ENCODE peak calls at places on chromosomes 12 and 14, in four cellular contexts. One of them, this sample, is unnamed.

GRCh38 chr12:54028324-54029201 is at the start of gene HOXC6:
- DNase-seq in activated T-helper 9 cell treated with anti-CD3 and anti-CD28 coated beads, Interleukin-2, amount 50 U/mL, for 16 hours: no peak
- DNase-seq in psoas muscle: peak; percentile 65
- DNase-seq in HS-5: no peak
- DNase-seq in this sample: no peak

GRCh38 chr12:80627773-80628172 is 79.7 kb upstream of the MYF6 start:
- DNase-seq in activated T-helper 9 cell treated with anti-CD3 and anti-CD28 coated beads, Interleukin-2, amount 50 U/mL, for 16 hours: no peak
- DNase-seq in psoas muscle: no peak
- DNase-seq in HS-5: peak; percentile 35
- DNase-seq in this sample: no peak

GRCh38 chr12:130013771-130014484 is 110.1 kb upstream of the TMEM132D start:
- DNase-seq in activated T-helper 9 cell treated with anti-CD3 and anti-CD28 coated beads, Interleukin-2, amount 50 U/mL, for 16 hours: no peak
- DNase-seq in psoas muscle: peak; percentile 31
- DNase-seq in HS-5: no peak
- DNase-seq in this sample: no peak

GRCh38 chr12:104768033-104768432 is 190.1 kb downstream of the SLC41A2 start:
- DNase-seq in activated T-helper 9 cell treated with anti-CD3 and anti-CD28 coated beads, Interleukin-2, amount 50 U/mL, for 16 hours: no peak
- DNase-seq in psoas muscle: no peak
- DNase-seq in HS-5: no peak
- DNase-seq in this sample: no peak

GRCh38 chr12:12560587-12561304 is 1.9 kb downstream of the DUSP16 start:
- DNase-seq in activated T-helper 9 cell treated with anti-CD3 and anti-CD28 coated beads, Interleukin-2, amount 50 U/mL, for 16 hours: peak; percentile 36
- DNase-seq in psoas muscle: no peak
- DNase-seq in HS-5: no peak
- DNase-seq in this sample: peak; percentile 24

GRCh38 chr12:80716711-80717469 is at the start of gene MYF5:
- DNase-seq in activated T-helper 9 cell treated with anti-CD3 and anti-CD28 coated beads, Interleukin-2, amount 50 U/mL, for 16 hours: no peak
- DNase-seq in psoas muscle: no peak
- DNase-seq in HS-5: no peak
- DNase-seq in this sample: no peak

GRCh38 chr12:130993759-130994670 is 40.3 kb downstream of the ADGRD1 start:
- DNase-seq in activated T-helper 9 cell treated with anti-CD3 and anti-CD28 coated beads, Interleukin-2, amount 50 U/mL, for 16 hours: no peak
- DNase-seq in psoas muscle: no peak
- DNase-seq in HS-5: no peak
- DNase-seq in this sample: no peak

GRCh38 chr12:47458273-47458672 is 247.6 kb downstream of the RPAP3 start:
- DNase-seq in activated T-helper 9 cell treated with anti-CD3 and anti-CD28 coated beads, Interleukin-2, amount 50 U/mL, for 16 hours: no peak
- DNase-seq in psoas muscle: no peak
- DNase-seq in HS-5: no peak
- DNase-seq in this sample: no peak

GRCh38 chr14:21965042-21965441 is 291.4 kb upstream of the OR4E1 start:
- DNase-seq in activated T-helper 9 cell treated with anti-CD3 and anti-CD28 coated beads, Interleukin-2, amount 50 U/mL, for 16 hours: peak; percentile 30
- DNase-seq in psoas muscle: no peak
- DNase-seq in HS-5: no peak
- DNase-seq in this sample: no peak

GRCh38 chr12:128727999-128728398 is 95.8 kb downstream of the SLC15A4 start:
- DNase-seq in activated T-helper 9 cell treated with anti-CD3 and anti-CD28 coated beads, Interleukin-2, amount 50 U/mL, for 16 hours: no peak
- DNase-seq in psoas muscle: no peak
- DNase-seq in HS-5: no peak
- DNase-seq in this sample: no peak

GRCh38 chr12:112536367-112536730 is 117.6 kb downstream of the PTPN11 start:
- DNase-seq in activated T-helper 9 cell treated with anti-CD3 and anti-CD28 coated beads, Interleukin-2, amount 50 U/mL, for 16 hours: no peak
- DNase-seq in psoas muscle: no peak
- DNase-seq in HS-5: no peak
- DNase-seq in this sample: no peak

GRCh38 chr14:20610002-20610765 is 19.0 kb upstream of the RNASE12 start:
- DNase-seq in activated T-helper 9 cell treated with anti-CD3 and anti-CD28 coated beads, Interleukin-2, amount 50 U/mL, for 16 hours: peak; percentile 59
- DNase-seq in psoas muscle: peak; percentile 73
- DNase-seq in HS-5: no peak
- DNase-seq in this sample: peak; percentile 50

GRCh38 chr12:55974308-55974724 is 438 bp downstream of the RAB5B start:
- DNase-seq in activated T-helper 9 cell treated with anti-CD3 and anti-CD28 coated beads, Interleukin-2, amount 50 U/mL, for 16 hours: peak; percentile 16
- DNase-seq in psoas muscle: no peak
- DNase-seq in HS-5: no peak
- DNase-seq in this sample: no peak

GRCh38 chr14:24705840-24706239 is 71.8 kb upstream of the GZMB start:
- DNase-seq in activated T-helper 9 cell treated with anti-CD3 and anti-CD28 coated beads, Interleukin-2, amount 50 U/mL, for 16 hours: no peak
- DNase-seq in psoas muscle: no peak
- DNase-seq in HS-5: no peak
- DNase-seq in this sample: no peak

GRCh38 chr14:94028450-94028826 is 2.3 kb downstream of the OTUB2 start:
- DNase-seq in activated T-helper 9 cell treated with anti-CD3 and anti-CD28 coated beads, Interleukin-2, amount 50 U/mL, for 16 hours: peak; percentile 29
- DNase-seq in psoas muscle: no peak
- DNase-seq in HS-5: no peak
- DNase-seq in this sample: peak; percentile 47

GRCh38 chr12:115155665-115156645 is 472.0 kb upstream of the TBX3 start:
- DNase-seq in activated T-helper 9 cell treated with anti-CD3 and anti-CD28 coated beads, Interleukin-2, amount 50 U/mL, for 16 hours: no peak
- DNase-seq in psoas muscle: no peak
- DNase-seq in HS-5: peak; percentile 98
- DNase-seq in this sample: no peak

GRCh38 chr12:124030510-124030909 is 57.5 kb downstream of the ZNF664 start:
- DNase-seq in activated T-helper 9 cell treated with anti-CD3 and anti-CD28 coated beads, Interleukin-2, amount 50 U/mL, for 16 hours: no peak
- DNase-seq in psoas muscle: no peak
- DNase-seq in HS-5: peak; percentile 66
- DNase-seq in this sample: no peak

GRCh38 chr12:104664368-104664767 is 207.6 kb downstream of the CHST11 start:
- DNase-seq in activated T-helper 9 cell treated with anti-CD3 and anti-CD28 coated beads, Interleukin-2, amount 50 U/mL, for 16 hours: no peak
- DNase-seq in psoas muscle: no peak
- DNase-seq in HS-5: no peak
- DNase-seq in this sample: no peak

GRCh38 chr14:59964251-59965007 is 44.5 kb downstream of the LRRC9 start:
- DNase-seq in activated T-helper 9 cell treated with anti-CD3 and anti-CD28 coated beads, Interleukin-2, amount 50 U/mL, for 16 hours: no peak
- DNase-seq in psoas muscle: no peak
- DNase-seq in HS-5: no peak
- DNase-seq in this sample: no peak

GRCh38 chr12:27462151-27462694 is 15.7 kb downstream of the SMCO2 start:
- DNase-seq in activated T-helper 9 cell treated with anti-CD3 and anti-CD28 coated beads, Interleukin-2, amount 50 U/mL, for 16 hours: no peak
- DNase-seq in psoas muscle: no peak
- DNase-seq in HS-5: peak; percentile 65
- DNase-seq in this sample: no peak

GRCh38 chr14:100065161-100065871 is at the start of gene EVL:
- DNase-seq in activated T-helper 9 cell treated with anti-CD3 and anti-CD28 coated beads, Interleukin-2, amount 50 U/mL, for 16 hours: peak; percentile 78
- DNase-seq in psoas muscle: no peak
- DNase-seq in HS-5: no peak
- DNase-seq in this sample: peak; percentile 85

GRCh38 chr14:89936654-89937185 is 17.8 kb downstream of the EFCAB11 start:
- DNase-seq in activated T-helper 9 cell treated with anti-CD3 and anti-CD28 coated beads, Interleukin-2, amount 50 U/mL, for 16 hours: no peak
- DNase-seq in psoas muscle: no peak
- DNase-seq in HS-5: no peak
- DNase-seq in this sample: no peak

GRCh38 chr12:14777271-14777670 is 26.0 kb downstream of the WBP11 start:
- DNase-seq in activated T-helper 9 cell treated with anti-CD3 and anti-CD28 coated beads, Interleukin-2, amount 50 U/mL, for 16 hours: no peak
- DNase-seq in psoas muscle: no peak
- DNase-seq in HS-5: no peak
- DNase-seq in this sample: no peak

GRCh38 chr14:85402546-85403162 is 127.3 kb upstream of the FLRT2 start:
- DNase-seq in activated T-helper 9 cell treated with anti-CD3 and anti-CD28 coated beads, Interleukin-2, amount 50 U/mL, for 16 hours: no peak
- DNase-seq in psoas muscle: no peak
- DNase-seq in HS-5: no peak
- DNase-seq in this sample: no peak

GRCh38 chr12:120903382-120903817 is 758 bp downstream of the SPPL3 start:
- DNase-seq in activated T-helper 9 cell treated with anti-CD3 and anti-CD28 coated beads, Interleukin-2, amount 50 U/mL, for 16 hours: peak; percentile 53
- DNase-seq in psoas muscle: peak; percentile 55
- DNase-seq in HS-5: peak; percentile 15
- DNase-seq in this sample: peak; percentile 54

GRCh38 chr12:117119592-117120198 is 20.5 kb upstream of the TESC start:
- DNase-seq in activated T-helper 9 cell treated with anti-CD3 and anti-CD28 coated beads, Interleukin-2, amount 50 U/mL, for 16 hours: no peak
- DNase-seq in psoas muscle: peak; percentile 37
- DNase-seq in HS-5: no peak
- DNase-seq in this sample: no peak

GRCh38 chr12:116382456-116382902 is 105.0 kb upstream of the MED13L start:
- DNase-seq in activated T-helper 9 cell treated with anti-CD3 and anti-CD28 coated beads, Interleukin-2, amount 50 U/mL, for 16 hours: no peak
- DNase-seq in psoas muscle: no peak
- DNase-seq in HS-5: no peak
- DNase-seq in this sample: no peak

GRCh38 chr12:119807380-119807779 is 69.7 kb downstream of the CIT start:
- DNase-seq in activated T-helper 9 cell treated with anti-CD3 and anti-CD28 coated beads, Interleukin-2, amount 50 U/mL, for 16 hours: no peak
- DNase-seq in psoas muscle: no peak
- DNase-seq in HS-5: no peak
- DNase-seq in this sample: no peak

GRCh38 chr12:14289596-14289995 is 75.9 kb upstream of the ATF7IP start:
- DNase-seq in activated T-helper 9 cell treated with anti-CD3 and anti-CD28 coated beads, Interleukin-2, amount 50 U/mL, for 16 hours: no peak
- DNase-seq in psoas muscle: no peak
- DNase-seq in HS-5: no peak
- DNase-seq in this sample: no peak

GRCh38 chr12:94900496-94900895 is 103.0 kb downstream of the NDUFA12 start:
- DNase-seq in activated T-helper 9 cell treated with anti-CD3 and anti-CD28 coated beads, Interleukin-2, amount 50 U/mL, for 16 hours: no peak
- DNase-seq in psoas muscle: no peak
- DNase-seq in HS-5: no peak
- DNase-seq in this sample: no peak

GRCh38 chr12:108633534-108634224 is at the start of gene SELPLG:
- DNase-seq in activated T-helper 9 cell treated with anti-CD3 and anti-CD28 coated beads, Interleukin-2, amount 50 U/mL, for 16 hours: peak; percentile 74
- DNase-seq in psoas muscle: peak; percentile 55
- DNase-seq in HS-5: no peak
- DNase-seq in this sample: peak; percentile 81

GRCh38 chr12:51209259-51209658 is 8.6 kb downstream of the POU6F1 start:
- DNase-seq in activated T-helper 9 cell treated with anti-CD3 and anti-CD28 coated beads, Interleukin-2, amount 50 U/mL, for 16 hours: no peak
- DNase-seq in psoas muscle: no peak
- DNase-seq in HS-5: no peak
- DNase-seq in this sample: no peak

GRCh38 chr12:108807996-108808725 is 49.2 kb downstream of the SSH1 start:
- DNase-seq in activated T-helper 9 cell treated with anti-CD3 and anti-CD28 coated beads, Interleukin-2, amount 50 U/mL, for 16 hours: no peak
- DNase-seq in psoas muscle: no peak
- DNase-seq in HS-5: no peak
- DNase-seq in this sample: no peak

GRCh38 chr14:61326847-61327246 is 5.5 kb downstream of the PRKCH start:
- DNase-seq in activated T-helper 9 cell treated with anti-CD3 and anti-CD28 coated beads, Interleukin-2, amount 50 U/mL, for 16 hours: no peak
- DNase-seq in psoas muscle: peak; percentile 52
- DNase-seq in HS-5: no peak
- DNase-seq in this sample: no peak

GRCh38 chr12:2248901-2249381 is 196.2 kb downstream of the CACNA1C start:
- DNase-seq in activated T-helper 9 cell treated with anti-CD3 and anti-CD28 coated beads, Interleukin-2, amount 50 U/mL, for 16 hours: no peak
- DNase-seq in psoas muscle: no peak
- DNase-seq in HS-5: no peak
- DNase-seq in this sample: no peak